ENCODE peak calls at places on chromosomes 4 and X, in five cellular contexts. One of them, this sample, is unnamed.

GRCh38 chr4:7902101-7902553 is 37.5 kb downstream of the AFAP1 start:
- DNase-seq in lower leg skin: no peak
- DNase-seq in CD4-positive, alpha-beta T cell: no peak
- DNase-seq in NAMALWA: no peak
- DNase-seq in stimulated activated CD8-positive, alpha-beta memory T cell treated with anti-CD3 and anti-CD28 coated beads, Interleukin-4, amount 100 ng/mL, for 1 hour: no peak
- DNase-seq in this sample: no peak

GRCh38 chr4:111542056-111542455 is 603.2 kb upstream of the FAM241A start:
- DNase-seq in CD4-positive, alpha-beta T cell: no peak
- DNase-seq in lower leg skin: no peak
- DNase-seq in stimulated activated CD8-positive, alpha-beta memory T cell treated with anti-CD3 and anti-CD28 coated beads, Interleukin-4, amount 100 ng/mL, for 1 hour: no peak
- DNase-seq in NAMALWA: no peak
- DNase-seq in this sample: no peak

GRCh38 chr4:3491681-3492405 is 28.7 kb downstream of the DOK7 start:
- DNase-seq in CD4-positive, alpha-beta T cell: no peak
- DNase-seq in NAMALWA: no peak
- DNase-seq in lower leg skin: no peak
- DNase-seq in stimulated activated CD8-positive, alpha-beta memory T cell treated with anti-CD3 and anti-CD28 coated beads, Interleukin-4, amount 100 ng/mL, for 1 hour: no peak
- DNase-seq in this sample: no peak

GRCh38 chr4:92303621-92304027 is at the start of gene GRID2:
- DNase-seq in NAMALWA: no peak
- DNase-seq in CD4-positive, alpha-beta T cell: no peak
- DNase-seq in stimulated activated CD8-positive, alpha-beta memory T cell treated with anti-CD3 and anti-CD28 coated beads, Interleukin-4, amount 100 ng/mL, for 1 hour: no peak
- DNase-seq in lower leg skin: no peak
- DNase-seq in this sample: no peak

GRCh38 chrX:2903366-2903765 is 25.8 kb downstream of the ARSD start:
- DNase-seq in stimulated activated CD8-positive, alpha-beta memory T cell treated with anti-CD3 and anti-CD28 coated beads, Interleukin-4, amount 100 ng/mL, for 1 hour: no peak
- DNase-seq in CD4-positive, alpha-beta T cell: no peak
- DNase-seq in NAMALWA: peak
- DNase-seq in lower leg skin: no peak
- DNase-seq in this sample: no peak

GRCh38 chr4:26204911-26205368 is 115.9 kb upstream of the RBPJ start:
- DNase-seq in lower leg skin: no peak
- DNase-seq in CD4-positive, alpha-beta T cell: no peak
- DNase-seq in stimulated activated CD8-positive, alpha-beta memory T cell treated with anti-CD3 and anti-CD28 coated beads, Interleukin-4, amount 100 ng/mL, for 1 hour: no peak
- DNase-seq in NAMALWA: no peak
- DNase-seq in this sample: no peak

GRCh38 chr4:125594203-125594602 is 279.4 kb downstream of the FAT4 start:
- DNase-seq in stimulated activated CD8-positive, alpha-beta memory T cell treated with anti-CD3 and anti-CD28 coated beads, Interleukin-4, amount 100 ng/mL, for 1 hour: no peak
- DNase-seq in CD4-positive, alpha-beta T cell: no peak
- DNase-seq in lower leg skin: no peak
- DNase-seq in NAMALWA: no peak
- DNase-seq in this sample: no peak

GRCh38 chrX:149504915-149505651 is at the start of gene IDS:
- DNase-seq in CD4-positive, alpha-beta T cell: peak
- DNase-seq in NAMALWA: peak
- DNase-seq in lower leg skin: peak
- DNase-seq in stimulated activated CD8-positive, alpha-beta memory T cell treated with anti-CD3 and anti-CD28 coated beads, Interleukin-4, amount 100 ng/mL, for 1 hour: peak
- DNase-seq in this sample: peak

This sample was measured in Peyer's patch.